ENCODE peak calls at places on chromosomes 6 and 20, in seven cellular contexts. M is central memory CD8-positive, alpha-beta T cell; S is endothelial cell; B is left cardiac atrium; P is G401; H is ovary; U is epithelial cell of proximal tubule. R is an unnamed sample.

GRCh38 chr20:24948939-24949679 is at the start of gene CST7:
- DNase-seq in M (peak), S (no peak), B (peak), P (no peak), H (no peak), U (no peak), R (peak)

GRCh38 chr6:43276180-43277082 is 21.6 kb upstream of the SLC22A7 start:
- DNase-seq in M (no peak), S (no peak), B (no peak), P (no peak), H (no peak), U (no peak), R (no peak)

GRCh38 chr6:158536891-158537798 is 22.7 kb upstream of the TMEM181 start:
- DNase-seq in M (no peak), S (peak), B (peak), P (no peak), H (peak), U (no peak), R (no peak)

GRCh38 chr6:125947581-125947980 is 9.0 kb upstream of the HINT3 start:
- DNase-seq in M (no peak), S (no peak), B (peak), P (no peak), H (no peak), U (no peak), R (no peak)

GRCh38 chr6:142659661-142660060 is 285.3 kb downstream of the HIVEP2 start:
- DNase-seq in M (no peak), S (no peak), B (no peak), P (no peak), H (no peak), U (no peak), R (no peak)

GRCh38 chr6:107820571-107821261 is 3.4 kb downstream of the SCML4 start:
- DNase-seq in M (peak), S (no peak), B (peak), P (peak), H (no peak), U (peak), R (no peak)

GRCh38 chr6:63516186-63516944 is 55.9 kb upstream of the LOC128125822 start:
- DNase-seq in M (no peak), S (no peak), B (no peak), P (no peak), H (no peak), U (peak), R (no peak)

GRCh38 chr6:35694462-35694861 is 5.7 kb upstream of the FKBP5 start:
- DNase-seq in M (no peak), S (no peak), B (no peak), P (no peak), H (no peak), U (no peak), R (no peak)

GRCh38 chr20:44695295-44696230 is 19.6 kb upstream of the CCN5 start:
- DNase-seq in M (no peak), S (no peak), B (no peak), P (no peak), H (no peak), U (no peak), R (no peak)

GRCh38 chr6:28683945-28684538 is 158.4 kb downstream of the GPX5 start:
- DNase-seq in M (no peak), S (peak), B (peak), P (peak), H (no peak), U (no peak), R (no peak)

GRCh38 chr20:25149986-25150385 is 45.5 kb upstream of the ENTPD6 start:
- DNase-seq in M (no peak), S (no peak), B (no peak), P (no peak), H (no peak), U (no peak), R (no peak)

GRCh38 chr6:6581014-6581413 is 7.5 kb upstream of the LY86 start:
- DNase-seq in M (no peak), S (no peak), B (no peak), P (no peak), H (no peak), U (no peak), R (no peak)

GRCh38 chr6:134182528-134182927 is 130.1 kb upstream of the SLC2A12 start:
- DNase-seq in M (no peak), S (no peak), B (no peak), P (no peak), H (no peak), U (no peak), R (no peak)

GRCh38 chr6:4352731-4353130 is 217.4 kb upstream of the ECI2 start:
- DNase-seq in M (no peak), S (no peak), B (no peak), P (no peak), H (no peak), U (no peak), R (no peak)

GRCh38 chr6:11585426-11586016 is 48.0 kb downstream of the TMEM170B start:
- DNase-seq in M (no peak), S (peak), B (no peak), P (peak), H (no peak), U (no peak), R (no peak)

GRCh38 chr20:40811004-40811403 is 122.0 kb upstream of the MAFB start:
- DNase-seq in M (no peak), S (no peak), B (no peak), P (no peak), H (no peak), U (no peak), R (no peak)

GRCh38 chr20:62700261-62700925 is 8.2 kb upstream of the NTSR1 start:
- DNase-seq in M (no peak), S (no peak), B (no peak), P (peak), H (no peak), U (no peak), R (no peak)

GRCh38 chr6:166757226-166758135 is 130.4 kb upstream of the RPS6KA2 start:
- DNase-seq in M (no peak), S (no peak), B (no peak), P (no peak), H (no peak), U (no peak), R (no peak)

GRCh38 chr6:169172435-169172834 is 81.2 kb downstream of the THBS2 start:
- DNase-seq in M (no peak), S (no peak), B (peak), P (no peak), H (no peak), U (no peak), R (peak)